ENCODE peak calls at places on chromosomes 11 and 22, in six cellular contexts. One of them, this sample, is unnamed. For H3K9me3, the result is how much of the 10 kb centered on the place peaks cover.

GRCh38 chr11:12817681-12818332 is 143.6 kb downstream of the TEAD1 start:
- DNase-seq in kidney: no peak
- DNase-seq in HCT116: no peak
- DNase-seq in left lung: no peak
- DNase-seq in heart right ventricle: no peak
- DNase-seq in prostate gland: no peak
- DNase-seq in this sample: no peak

GRCh38 chr11:27353593-27354358 is 9.2 kb downstream of the CCDC34 start:
- DNase-seq in left lung: no peak
- DNase-seq in heart right ventricle: no peak
- DNase-seq in prostate gland: no peak
- DNase-seq in HCT116: no peak
- DNase-seq in kidney: no peak
- DNase-seq in this sample: no peak

GRCh38 chr11:36311926-36312592 is 16.0 kb downstream of the PRR5L start:
- DNase-seq in prostate gland: no peak
- DNase-seq in HCT116: no peak
- DNase-seq in kidney: no peak
- DNase-seq in left lung: no peak
- DNase-seq in heart right ventricle: no peak
- DNase-seq in this sample: no peak

GRCh38 chr11:71387784-71388636 is 60.2 kb downstream of the DHCR7 start:
- DNase-seq in left lung: no peak
- DNase-seq in heart right ventricle: no peak
- DNase-seq in HCT116: no peak
- DNase-seq in prostate gland: no peak
- DNase-seq in kidney: no peak
- DNase-seq in this sample: no peak

GRCh38 chr22:41949297-41949965 is 2.5 kb upstream of the CENPM start:
- DNase-seq in heart right ventricle: no peak
- DNase-seq in prostate gland: no peak
- DNase-seq in HCT116: no peak
- DNase-seq in kidney: no peak
- DNase-seq in left lung: no peak
- DNase-seq in this sample: no peak

GRCh38 chr11:45411221-45411946 is 125.2 kb upstream of the SYT13 start:
- DNase-seq in left lung: no peak
- DNase-seq in prostate gland: no peak
- DNase-seq in HCT116: no peak
- DNase-seq in kidney: no peak
- DNase-seq in heart right ventricle: no peak
- DNase-seq in this sample: no peak

GRCh38 chr22:44546686-44547310 is 48.8 kb upstream of the RTL6 start:
- DNase-seq in HCT116: no peak
- DNase-seq in prostate gland: no peak
- DNase-seq in kidney: no peak
- DNase-seq in heart right ventricle: no peak
- DNase-seq in left lung: peak
- DNase-seq in this sample: no peak

GRCh38 chr11:107916671-107917241 is 11.5 kb upstream of the RAB39A start:
- DNase-seq in HCT116: no peak
- DNase-seq in heart right ventricle: no peak
- DNase-seq in kidney: no peak
- DNase-seq in left lung: no peak
- DNase-seq in prostate gland: no peak
- DNase-seq in this sample: no peak

GRCh38 chr11:92675810-92676209 is 293.6 kb upstream of the MTNR1B start:
- DNase-seq in heart right ventricle: peak
- DNase-seq in HCT116: no peak
- DNase-seq in kidney: no peak
- DNase-seq in prostate gland: no peak
- DNase-seq in left lung: no peak
- DNase-seq in this sample: no peak

GRCh38 chr11:123083623-123084029 is 21.7 kb upstream of the HSPA8 start:
- DNase-seq in left lung: peak
- DNase-seq in prostate gland: peak
- DNase-seq in heart right ventricle: peak
- DNase-seq in HCT116: peak
- DNase-seq in kidney: peak
- DNase-seq in this sample: peak

GRCh38 chr11:9639099-9639498 is 24.8 kb upstream of the SWAP70 start:
- DNase-seq in HCT116: no peak
- DNase-seq in left lung: peak
- DNase-seq in kidney: peak
- DNase-seq in heart right ventricle: peak
- DNase-seq in prostate gland: no peak
- DNase-seq in this sample: peak

GRCh38 chr11:101128571-101129202 is 926 bp downstream of the PGR start:
- DNase-seq in kidney: peak
- DNase-seq in left lung: no peak
- DNase-seq in prostate gland: no peak
- DNase-seq in HCT116: no peak
- DNase-seq in heart right ventricle: peak
- DNase-seq in this sample: no peak

GRCh38 chr11:44072757-44073658 is 6.9 kb downstream of the ACCS start:
- DNase-seq in left lung: no peak
- DNase-seq in heart right ventricle: no peak
- DNase-seq in HCT116: no peak
- DNase-seq in prostate gland: no peak
- DNase-seq in kidney: no peak
- DNase-seq in this sample: no peak

GRCh38 chr11:20474176-20474950 is 86.8 kb downstream of the PRMT3 start:
- DNase-seq in left lung: no peak
- DNase-seq in HCT116: no peak
- DNase-seq in prostate gland: no peak
- DNase-seq in kidney: peak
- DNase-seq in heart right ventricle: peak
- DNase-seq in this sample: peak

GRCh38 chr11:94796863-94797262 is 28.7 kb downstream of the AMOTL1 start:
- DNase-seq in left lung: no peak
- DNase-seq in prostate gland: no peak
- DNase-seq in kidney: no peak
- DNase-seq in heart right ventricle: no peak
- DNase-seq in HCT116: no peak
- DNase-seq in this sample: no peak

GRCh38 chr22:44438481-44439131 is 59.4 kb downstream of the RTL6 start:
- DNase-seq in prostate gland: no peak
- DNase-seq in HCT116: no peak
- DNase-seq in left lung: no peak
- DNase-seq in kidney: peak
- DNase-seq in heart right ventricle: no peak
- DNase-seq in this sample: no peak

GRCh38 chr11:124762624-124763155 is 600 bp upstream of the ESAM start:
- DNase-seq in left lung: no peak
- DNase-seq in HCT116: no peak
- DNase-seq in heart right ventricle: no peak
- DNase-seq in kidney: peak
- DNase-seq in prostate gland: no peak
- DNase-seq in this sample: no peak

GRCh38 chr11:76861490-76861953 is 804 bp downstream of the ACER3 start:
- DNase-seq in kidney: no peak
- DNase-seq in prostate gland: no peak
- DNase-seq in heart right ventricle: no peak
- DNase-seq in left lung: no peak
- DNase-seq in HCT116: no peak
- DNase-seq in this sample: no peak

GRCh38 chr11:113906038-113906437 is 1.4 kb downstream of the HTR3B start:
- DNase-seq in left lung: no peak
- DNase-seq in kidney: no peak
- DNase-seq in HCT116: peak
- DNase-seq in heart right ventricle: no peak
- DNase-seq in prostate gland: peak
- DNase-seq in this sample: no peak

GRCh38 chr11:109697140-109697843 is 275.3 kb downstream of the C11orf87 start:
- DNase-seq in HCT116: peak
- DNase-seq in prostate gland: no peak
- DNase-seq in kidney: no peak
- DNase-seq in heart right ventricle: no peak
- DNase-seq in left lung: no peak
- DNase-seq in this sample: no peak

GRCh38 chr11:16191212-16191851 is 165.0 kb downstream of the SOX6 start:
- DNase-seq in left lung: no peak
- DNase-seq in kidney: no peak
- DNase-seq in heart right ventricle: no peak
- DNase-seq in HCT116: no peak
- DNase-seq in prostate gland: no peak
- DNase-seq in this sample: no peak

GRCh38 chr11:85930879-85931366 is 75.7 kb downstream of the CCDC83 start:
- DNase-seq in heart right ventricle: no peak
- DNase-seq in prostate gland: no peak
- DNase-seq in left lung: no peak
- DNase-seq in kidney: no peak
- DNase-seq in HCT116: no peak
- DNase-seq in this sample: no peak

GRCh38 chr22:33014621-33015020 is 43.6 kb downstream of the SYN3 start:
- DNase-seq in kidney: no peak
- DNase-seq in left lung: no peak
- DNase-seq in prostate gland: no peak
- DNase-seq in heart right ventricle: no peak
- DNase-seq in HCT116: no peak
- DNase-seq in this sample: no peak

GRCh38 chr11:78659326-78660319 is 85.0 kb upstream of the NARS2 start:
- DNase-seq in left lung: no peak
- DNase-seq in HCT116: no peak
- DNase-seq in kidney: no peak
- DNase-seq in heart right ventricle: no peak
- DNase-seq in prostate gland: peak
- DNase-seq in this sample: no peak

GRCh38 chr11:134521001-134521400 is 109.0 kb upstream of the B3GAT1 start:
- DNase-seq in kidney: peak
- DNase-seq in left lung: no peak
- DNase-seq in prostate gland: no peak
- DNase-seq in HCT116: no peak
- DNase-seq in heart right ventricle: no peak
- DNase-seq in this sample: no peak

GRCh38 chr22:48578138-48579034 is 1249.3 kb downstream of the BRD1 start:
- DNase-seq in heart right ventricle: no peak
- DNase-seq in prostate gland: no peak
- DNase-seq in kidney: peak
- DNase-seq in HCT116: no peak
- DNase-seq in left lung: no peak
- DNase-seq in this sample: no peak

DNA sequence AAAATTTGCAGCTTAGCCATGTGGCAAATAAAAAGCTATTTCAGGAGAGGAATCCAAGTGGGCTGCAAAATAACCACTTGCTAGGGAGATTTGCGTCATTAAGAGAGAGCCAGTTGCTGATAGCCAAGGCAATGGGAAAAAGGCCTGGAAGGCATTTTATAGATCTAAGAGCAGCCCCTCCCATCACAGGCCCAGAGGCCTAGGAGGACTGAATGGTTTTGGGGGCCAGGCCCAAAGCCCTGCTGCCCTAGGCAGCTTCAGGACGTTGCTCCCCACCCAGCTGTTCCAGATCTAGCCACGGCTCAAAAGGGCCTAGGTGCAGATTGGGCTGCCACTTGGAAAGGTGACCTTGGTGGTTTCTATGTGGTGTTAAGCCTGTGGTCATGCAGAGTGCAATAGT is 169.0 kb downstream of the AASDHPPT start:
- DNase-seq in kidney: no peak
- DNase-seq in HCT116: no peak
- DNase-seq in prostate gland: no peak
- DNase-seq in heart right ventricle: no peak
- DNase-seq in left lung: no peak
- DNase-seq in this sample: no peak
- H3K9me3 ChIP-seq in kidney: under half
- H3K9me3 ChIP-seq in HCT116: under half
- H3K9me3 ChIP-seq in prostate gland: under half
- H3K9me3 ChIP-seq in heart right ventricle: under half
- H3K9me3 ChIP-seq in left lung: under half
- H3K9me3 ChIP-seq in this sample: under half

GRCh38 chr11:64514596-64514995 is 76.4 kb upstream of the SLC22A12 start:
- DNase-seq in heart right ventricle: no peak
- DNase-seq in left lung: no peak
- DNase-seq in prostate gland: no peak
- DNase-seq in kidney: no peak
- DNase-seq in HCT116: no peak
- DNase-seq in this sample: no peak

GRCh38 chr11:64520013-64520412 is 71.0 kb upstream of the SLC22A12 start:
- DNase-seq in prostate gland: no peak
- DNase-seq in left lung: no peak
- DNase-seq in heart right ventricle: no peak
- DNase-seq in HCT116: no peak
- DNase-seq in kidney: no peak
- DNase-seq in this sample: no peak

GRCh38 chr11:64518928-64519327 is 72.1 kb upstream of the SLC22A12 start:
- DNase-seq in HCT116: no peak
- DNase-seq in kidney: no peak
- DNase-seq in left lung: no peak
- DNase-seq in prostate gland: no peak
- DNase-seq in heart right ventricle: no peak
- DNase-seq in this sample: no peak

GRCh38 chr11:64519541-64519940 is 71.5 kb upstream of the SLC22A12 start:
- DNase-seq in heart right ventricle: no peak
- DNase-seq in left lung: no peak
- DNase-seq in HCT116: no peak
- DNase-seq in kidney: no peak
- DNase-seq in prostate gland: peak
- DNase-seq in this sample: no peak

GRCh38 chr11:64516226-64516625 is 74.8 kb upstream of the SLC22A12 start:
- DNase-seq in prostate gland: no peak
- DNase-seq in left lung: no peak
- DNase-seq in HCT116: no peak
- DNase-seq in heart right ventricle: no peak
- DNase-seq in kidney: no peak
- DNase-seq in this sample: no peak
- TF ChIP-seq CTCF in prostate gland: no peak
- TF ChIP-seq CTCF in left lung: no peak
- TF ChIP-seq CTCF in HCT116: peak
- TF ChIP-seq CTCF in heart right ventricle: no peak
- TF ChIP-seq CTCF in kidney: no peak
- TF ChIP-seq CTCF in this sample: no peak

GRCh38 chr11:74377689-74378088 is 20.5 kb downstream of the PGM2L1 start:
- DNase-seq in kidney: no peak
- DNase-seq in prostate gland: no peak
- DNase-seq in heart right ventricle: no peak
- DNase-seq in HCT116: no peak
- DNase-seq in left lung: no peak
- DNase-seq in this sample: no peak
- H3K27ac ChIP-seq in kidney: no peak
- H3K27ac ChIP-seq in prostate gland: no peak
- H3K27ac ChIP-seq in heart right ventricle: no peak
- H3K27ac ChIP-seq in HCT116: no peak
- H3K27ac ChIP-seq in left lung: no peak
- H3K27ac ChIP-seq in this sample: no peak

DNA sequence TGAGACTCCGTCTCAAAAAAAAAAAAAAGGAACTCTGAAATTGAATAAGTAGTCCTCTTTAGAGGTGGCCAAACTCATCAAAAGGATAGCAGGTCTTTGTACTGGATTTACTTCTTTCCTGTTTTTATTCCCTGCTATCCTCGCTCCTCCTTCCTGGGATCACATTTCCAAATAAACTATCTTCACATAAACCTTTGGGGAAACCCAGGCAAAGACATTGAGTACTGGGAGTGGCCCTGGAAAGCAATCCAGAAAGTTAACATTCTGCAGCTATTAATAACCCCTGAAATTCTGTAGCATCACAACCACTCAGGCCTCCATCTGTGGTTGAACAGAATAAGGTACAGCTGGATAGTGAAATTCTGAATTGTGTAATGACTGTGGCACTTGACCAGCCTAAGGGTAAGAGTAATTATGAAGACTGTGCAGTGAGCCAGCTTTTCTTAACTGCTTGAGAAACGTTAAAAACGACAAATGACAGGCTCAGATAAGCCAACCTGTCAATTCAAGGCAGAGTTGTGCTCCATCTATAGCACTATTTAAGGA is 58.8 kb downstream of the ISX start:
- DNase-seq in kidney: no peak
- DNase-seq in prostate gland: peak
- DNase-seq in left lung: no peak
- DNase-seq in HCT116: no peak
- DNase-seq in heart right ventricle: no peak
- DNase-seq in this sample: no peak
- H3K9me3 ChIP-seq in kidney: under half
- H3K9me3 ChIP-seq in prostate gland: under half
- H3K9me3 ChIP-seq in left lung: under half
- H3K9me3 ChIP-seq in HCT116: under half
- H3K9me3 ChIP-seq in heart right ventricle: under half
- H3K9me3 ChIP-seq in this sample: under half